ENCODE peak calls at places on chromosomes 13 and 19, in ten cellular contexts. P, G, E, O, Q, N, H, I, Z and W are unnamed samples.

GRCh38 chr13:99431927-99432636 is 69.2 kb upstream of the TM9SF2 start:
- DNase-seq in G (no peak), Z (no peak), E (no peak), P (no peak), H (no peak), O (peak), I (no peak), N (no peak), Q (no peak), W (no peak)

GRCh38 chr13:56713656-56714055 is 427.1 kb upstream of the PRR20A start:
- DNase-seq in Q (no peak), Z (no peak), I (no peak), G (no peak), P (no peak), O (no peak), E (no peak), N (no peak), H (peak), W (no peak)

GRCh38 chr19:21482863-21483276 is 22.5 kb upstream of the ZNF429 start:
- DNase-seq in N (no peak), I (peak), H (peak), G (peak), O (peak), P (no peak), Z (no peak), E (peak), Q (no peak), W (peak)

GRCh38 chr19:41521860-41522555 is 54.0 kb upstream of the CEACAM21 start:
- DNase-seq in G (peak), I (no peak), O (no peak), N (no peak), H (peak), Q (no peak), P (no peak), E (no peak), Z (peak), W (no peak)

GRCh38 chr19:42274065-42274682 is 5.1 kb downstream of the CIC start:
- DNase-seq in O (no peak), Q (no peak), Z (no peak), H (no peak), I (no peak), N (no peak), G (no peak), P (no peak), E (no peak), W (no peak)

GRCh38 chr13:43006893-43007631 is 15.0 kb upstream of the EPSTI1 start:
- DNase-seq in P (no peak), N (no peak), O (peak), Q (no peak), Z (no peak), H (no peak), G (no peak), E (peak), I (peak), W (peak)

GRCh38 chr13:41492432-41493267 is 35.3 kb downstream of the RGCC start:
- DNase-seq in I (no peak), P (no peak), Z (no peak), E (no peak), N (no peak), O (peak), G (peak), H (no peak), Q (no peak), W (no peak)

GRCh38 chr13:19781526-19781925 is 1.2 kb downstream of the PSPC1 start:
- DNase-seq in E (no peak), Z (no peak), Q (no peak), N (no peak), H (no peak), P (no peak), G (peak), O (no peak), I (peak), W (no peak)

GRCh38 chr19:24033962-24034342 is 53.0 kb upstream of the ZNF254 start:
- DNase-seq in E (peak), N (peak), Z (peak), G (peak), O (peak), I (peak), P (no peak), H (peak), Q (peak), W (peak)

GRCh38 chr13:74270018-74270417 is 135.8 kb upstream of the KLF12 start:
- DNase-seq in O (no peak), P (no peak), H (no peak), Z (no peak), E (no peak), G (no peak), I (peak), N (peak), Q (no peak), W (no peak)

GRCh38 chr13:97212540-97213146 is 9.5 kb upstream of the MBNL2 start:
- DNase-seq in P (no peak), I (peak), Z (no peak), G (peak), Q (no peak), N (no peak), E (peak), O (no peak), H (peak), W (peak)

GRCh38 chr19:51024924-51025323 is 1.5 kb downstream of the KLK11 start:
- DNase-seq in E (no peak), Z (no peak), P (no peak), O (no peak), G (no peak), Q (no peak), N (no peak), H (no peak), I (no peak), W (no peak)

GRCh38 chr19:12723643-12724426 is at the start of gene TNPO2:
- DNase-seq in N (no peak), P (peak), H (peak), O (peak), E (peak), I (peak), Q (no peak), G (peak), Z (peak), W (peak)

GRCh38 chr13:69274231-69274630 is 833.4 kb upstream of the ATXN8OS start:
- DNase-seq in I (peak), H (no peak), Q (no peak), Z (no peak), O (no peak), N (no peak), P (no peak), G (no peak), E (no peak), W (no peak)

GRCh38 chr19:12733369-12733896 is 1.1 kb downstream of the TRIR start:
- DNase-seq in H (peak), Z (peak), I (peak), E (no peak), P (peak), O (peak), G (peak), Q (no peak), N (no peak), W (peak)

GRCh38 chr19:18479964-18480723 is 41.7 kb downstream of the ELL start:
- DNase-seq in P (peak), O (no peak), N (no peak), G (no peak), I (peak), E (no peak), H (no peak), Q (no peak), Z (no peak), W (peak)

GRCh38 chr13:73081256-73081915 is 22.6 kb downstream of the KLF5 start:
- DNase-seq in Z (no peak), E (no peak), H (no peak), O (no peak), G (no peak), I (no peak), Q (no peak), N (no peak), P (no peak), W (no peak)

GRCh38 chr19:12689012-12689411 is 1.2 kb downstream of the GNG14 start:
- DNase-seq in P (no peak), Z (no peak), Q (no peak), H (no peak), O (no peak), E (no peak), N (no peak), I (no peak), G (no peak), W (no peak)

GRCh38 chr19:2171349-2172145 is 7.8 kb downstream of the DOT1L start:
- DNase-seq in Z (no peak), H (peak), Q (no peak), I (no peak), P (peak), G (peak), O (peak), N (no peak), E (no peak), W (no peak)

GRCh38 chr19:41739361-41739760 is 16.0 kb upstream of the CEACAM6 start:
- DNase-seq in O (no peak), I (no peak), Z (no peak), H (no peak), E (no peak), Q (no peak), P (no peak), N (no peak), G (no peak), W (no peak)

GRCh38 chr19:44566984-44567383 is 37.5 kb upstream of the CEACAM20 start:
- DNase-seq in G (no peak), I (no peak), P (no peak), Z (no peak), Q (no peak), H (no peak), N (peak), O (no peak), E (no peak), W (peak)

GRCh38 chr19:17178291-17178690 is 36.9 kb upstream of the USE1 start:
- DNase-seq in Z (no peak), N (no peak), E (no peak), P (no peak), G (no peak), H (no peak), Q (no peak), O (no peak), I (no peak), W (no peak)

GRCh38 chr19:4624733-4625362 is 14.5 kb upstream of the TNFAIP8L1 start:
- DNase-seq in P (peak), E (no peak), N (no peak), H (peak), G (no peak), I (peak), Z (no peak), Q (no peak), O (no peak), W (peak)

GRCh38 chr13:40375522-40376171 is 290.8 kb downstream of the FOXO1 start:
- DNase-seq in N (no peak), Q (no peak), E (no peak), I (no peak), O (peak), G (no peak), P (no peak), Z (no peak), H (no peak), W (peak)